ENCODE peak calls at places on chromosomes 13 and 19, in eight cellular contexts. One of them, this sample, is unnamed.

GRCh38 chr13:79435549-79435948 is 29.5 kb upstream of the RBM26 start:
- DNase-seq in cardiac muscle cell: no peak
- DNase-seq in BE2C: no peak
- DNase-seq in progenitor cell of endocrine pancreas: no peak
- DNase-seq in tibial artery: no peak
- DNase-seq in Calu3: no peak
- DNase-seq in type B pancreatic cell: no peak
- DNase-seq in endothelial cell: no peak
- DNase-seq in this sample: no peak

GRCh38 chr19:48342841-48343540 is 17.6 kb downstream of the EMP3 start:
- DNase-seq in cardiac muscle cell: no peak
- DNase-seq in BE2C: no peak
- DNase-seq in progenitor cell of endocrine pancreas: no peak
- DNase-seq in tibial artery: no peak
- DNase-seq in Calu3: no peak
- DNase-seq in type B pancreatic cell: no peak
- DNase-seq in endothelial cell: no peak
- DNase-seq in this sample: no peak

GRCh38 chr13:100630564-100630963 is 42.0 kb upstream of the GGACT start:
- DNase-seq in cardiac muscle cell: no peak
- DNase-seq in BE2C: no peak
- DNase-seq in progenitor cell of endocrine pancreas: no peak
- DNase-seq in tibial artery: no peak
- DNase-seq in Calu3: no peak
- DNase-seq in type B pancreatic cell: no peak
- DNase-seq in endothelial cell: no peak
- DNase-seq in this sample: no peak

GRCh38 chr19:32830231-32831014 is 39.1 kb downstream of the SLC7A9 start:
- DNase-seq in cardiac muscle cell: no peak
- DNase-seq in BE2C: no peak
- DNase-seq in progenitor cell of endocrine pancreas: no peak
- DNase-seq in tibial artery: no peak
- DNase-seq in Calu3: no peak
- DNase-seq in type B pancreatic cell: no peak
- DNase-seq in endothelial cell: no peak
- DNase-seq in this sample: no peak

GRCh38 chr13:113806526-113806925 is 47.5 kb downstream of the TMEM255B start:
- DNase-seq in cardiac muscle cell: no peak
- DNase-seq in BE2C: no peak
- DNase-seq in progenitor cell of endocrine pancreas: no peak
- DNase-seq in tibial artery: no peak
- DNase-seq in Calu3: no peak
- DNase-seq in type B pancreatic cell: no peak
- DNase-seq in endothelial cell: no peak
- DNase-seq in this sample: no peak

GRCh38 chr13:72186730-72187422 is 319.9 kb upstream of the DACH1 start:
- DNase-seq in cardiac muscle cell: no peak
- DNase-seq in BE2C: no peak
- DNase-seq in progenitor cell of endocrine pancreas: no peak
- DNase-seq in tibial artery: no peak
- DNase-seq in Calu3: no peak
- DNase-seq in type B pancreatic cell: no peak
- DNase-seq in endothelial cell: no peak
- DNase-seq in this sample: no peak

GRCh38 chr13:104831823-104832222 is 1703.6 kb downstream of the EFNB2 start:
- DNase-seq in cardiac muscle cell: no peak
- DNase-seq in BE2C: no peak
- DNase-seq in progenitor cell of endocrine pancreas: no peak
- DNase-seq in tibial artery: no peak
- DNase-seq in Calu3: no peak
- DNase-seq in type B pancreatic cell: no peak
- DNase-seq in endothelial cell: no peak
- DNase-seq in this sample: no peak

GRCh38 chr19:6069268-6069771 is 41.0 kb downstream of the RFX2 start:
- DNase-seq in cardiac muscle cell: no peak
- DNase-seq in BE2C: no peak
- DNase-seq in progenitor cell of endocrine pancreas: no peak
- DNase-seq in tibial artery: no peak
- DNase-seq in Calu3: no peak
- DNase-seq in type B pancreatic cell: no peak
- DNase-seq in endothelial cell: no peak
- DNase-seq in this sample: peak

GRCh38 chr13:108915634-108916497 is 286.5 kb downstream of the MYO16 start:
- DNase-seq in cardiac muscle cell: peak
- DNase-seq in BE2C: peak
- DNase-seq in progenitor cell of endocrine pancreas: peak
- DNase-seq in tibial artery: peak
- DNase-seq in Calu3: peak
- DNase-seq in type B pancreatic cell: no peak
- DNase-seq in endothelial cell: no peak
- DNase-seq in this sample: peak

GRCh38 chr13:77846173-77846572 is 72.5 kb downstream of the EDNRB start:
- DNase-seq in cardiac muscle cell: no peak
- DNase-seq in BE2C: no peak
- DNase-seq in progenitor cell of endocrine pancreas: no peak
- DNase-seq in tibial artery: no peak
- DNase-seq in Calu3: no peak
- DNase-seq in type B pancreatic cell: no peak
- DNase-seq in endothelial cell: no peak
- DNase-seq in this sample: no peak

GRCh38 chr19:37506387-37507166 is at the start of gene ZNF793:
- DNase-seq in cardiac muscle cell: peak
- DNase-seq in BE2C: peak
- DNase-seq in progenitor cell of endocrine pancreas: peak
- DNase-seq in tibial artery: peak
- DNase-seq in Calu3: no peak
- DNase-seq in type B pancreatic cell: peak
- DNase-seq in endothelial cell: peak
- DNase-seq in this sample: peak

GRCh38 chr13:66312312-66313087 is 917.6 kb downstream of the PCDH9 start:
- DNase-seq in cardiac muscle cell: no peak
- DNase-seq in BE2C: no peak
- DNase-seq in progenitor cell of endocrine pancreas: no peak
- DNase-seq in tibial artery: no peak
- DNase-seq in Calu3: no peak
- DNase-seq in type B pancreatic cell: no peak
- DNase-seq in endothelial cell: no peak
- DNase-seq in this sample: no peak

GRCh38 chr19:13633109-13633508 is 126.8 kb upstream of the CACNA1A start:
- DNase-seq in cardiac muscle cell: peak
- DNase-seq in BE2C: no peak
- DNase-seq in progenitor cell of endocrine pancreas: peak
- DNase-seq in tibial artery: no peak
- DNase-seq in Calu3: peak
- DNase-seq in type B pancreatic cell: no peak
- DNase-seq in endothelial cell: no peak
- DNase-seq in this sample: no peak

GRCh38 chr13:30863231-30863630 is 42.8 kb upstream of the MEDAG start:
- DNase-seq in cardiac muscle cell: no peak
- DNase-seq in BE2C: no peak
- DNase-seq in progenitor cell of endocrine pancreas: no peak
- DNase-seq in tibial artery: no peak
- DNase-seq in Calu3: no peak
- DNase-seq in type B pancreatic cell: no peak
- DNase-seq in endothelial cell: no peak
- DNase-seq in this sample: no peak

GRCh38 chr13:30861163-30861562 is 44.9 kb upstream of the MEDAG start:
- DNase-seq in cardiac muscle cell: no peak
- DNase-seq in BE2C: no peak
- DNase-seq in progenitor cell of endocrine pancreas: no peak
- DNase-seq in tibial artery: no peak
- DNase-seq in Calu3: no peak
- DNase-seq in type B pancreatic cell: no peak
- DNase-seq in endothelial cell: no peak
- DNase-seq in this sample: no peak

GRCh38 chr13:30863796-30864195 is 42.3 kb upstream of the MEDAG start:
- DNase-seq in cardiac muscle cell: no peak
- DNase-seq in BE2C: no peak
- DNase-seq in progenitor cell of endocrine pancreas: no peak
- DNase-seq in tibial artery: no peak
- DNase-seq in Calu3: no peak
- DNase-seq in type B pancreatic cell: no peak
- DNase-seq in endothelial cell: no peak
- DNase-seq in this sample: no peak

GRCh38 chr13:30861836-30862467 is 44.1 kb upstream of the MEDAG start:
- DNase-seq in cardiac muscle cell: no peak
- DNase-seq in BE2C: no peak
- DNase-seq in progenitor cell of endocrine pancreas: no peak
- DNase-seq in tibial artery: no peak
- DNase-seq in Calu3: no peak
- DNase-seq in type B pancreatic cell: no peak
- DNase-seq in endothelial cell: no peak
- DNase-seq in this sample: no peak

GRCh38 chr13:30862707-30863106 is 43.4 kb upstream of the MEDAG start:
- DNase-seq in cardiac muscle cell: no peak
- DNase-seq in BE2C: peak
- DNase-seq in progenitor cell of endocrine pancreas: no peak
- DNase-seq in tibial artery: peak
- DNase-seq in Calu3: no peak
- DNase-seq in type B pancreatic cell: no peak
- DNase-seq in endothelial cell: no peak
- DNase-seq in this sample: no peak
- TF ChIP-seq CTCF in cardiac muscle cell: no peak
- TF ChIP-seq CTCF in BE2C: peak
- TF ChIP-seq CTCF in progenitor cell of endocrine pancreas: peak
- TF ChIP-seq CTCF in tibial artery: no peak
- TF ChIP-seq CTCF in Calu3: no peak
- TF ChIP-seq CTCF in type B pancreatic cell: no peak
- TF ChIP-seq CTCF in endothelial cell: no peak
- TF ChIP-seq CTCF in this sample: no peak

DNA sequence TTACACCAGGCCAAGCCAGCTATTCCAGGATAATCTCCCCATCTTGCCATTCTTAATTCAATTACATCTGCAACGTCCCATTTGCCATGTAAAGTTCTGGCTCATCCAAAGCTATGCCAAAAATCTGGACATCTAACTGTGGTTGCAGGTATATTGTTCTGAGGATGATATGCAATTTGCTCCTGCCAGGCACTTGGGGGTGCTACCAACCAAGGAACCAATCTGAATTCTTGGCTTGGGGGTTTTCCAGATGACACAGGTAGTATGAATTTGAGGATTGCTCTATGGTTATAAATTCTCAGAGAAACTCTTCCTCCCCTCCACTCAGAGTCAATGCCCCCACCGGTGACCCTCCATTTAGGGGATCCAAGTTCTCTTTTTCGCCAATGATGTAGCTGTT is 33.0 kb downstream of the CRYL1 start:
- DNase-seq in cardiac muscle cell: peak
- DNase-seq in BE2C: peak
- DNase-seq in progenitor cell of endocrine pancreas: no peak
- DNase-seq in tibial artery: no peak
- DNase-seq in Calu3: peak
- DNase-seq in type B pancreatic cell: no peak
- DNase-seq in endothelial cell: peak
- DNase-seq in this sample: peak
- TF ChIP-seq CTCF in cardiac muscle cell: peak
- TF ChIP-seq CTCF in BE2C: peak
- TF ChIP-seq CTCF in progenitor cell of endocrine pancreas: peak
- TF ChIP-seq CTCF in tibial artery: peak
- TF ChIP-seq CTCF in Calu3: peak
- TF ChIP-seq CTCF in type B pancreatic cell: peak
- TF ChIP-seq CTCF in endothelial cell: peak
- TF ChIP-seq CTCF in this sample: peak

GRCh38 chr13:81874253-81874652 is 1533.3 kb upstream of the SPRY2 start:
- DNase-seq in cardiac muscle cell: no peak
- DNase-seq in BE2C: no peak
- DNase-seq in progenitor cell of endocrine pancreas: no peak
- DNase-seq in tibial artery: no peak
- DNase-seq in Calu3: no peak
- DNase-seq in type B pancreatic cell: no peak
- DNase-seq in endothelial cell: no peak
- DNase-seq in this sample: no peak

GRCh38 chr13:81874681-81875661 is 1534.0 kb upstream of the SPRY2 start:
- DNase-seq in cardiac muscle cell: no peak
- DNase-seq in BE2C: no peak
- DNase-seq in progenitor cell of endocrine pancreas: no peak
- DNase-seq in tibial artery: no peak
- DNase-seq in Calu3: no peak
- DNase-seq in type B pancreatic cell: no peak
- DNase-seq in endothelial cell: no peak
- DNase-seq in this sample: no peak

GRCh38 chr13:81872581-81872980 is 1531.7 kb upstream of the SPRY2 start:
- DNase-seq in cardiac muscle cell: peak
- DNase-seq in BE2C: peak
- DNase-seq in progenitor cell of endocrine pancreas: no peak
- DNase-seq in tibial artery: no peak
- DNase-seq in Calu3: peak
- DNase-seq in type B pancreatic cell: no peak
- DNase-seq in endothelial cell: peak
- DNase-seq in this sample: no peak
- TF ChIP-seq CTCF in cardiac muscle cell: no peak
- TF ChIP-seq CTCF in BE2C: peak
- TF ChIP-seq CTCF in progenitor cell of endocrine pancreas: peak
- TF ChIP-seq CTCF in tibial artery: no peak
- TF ChIP-seq CTCF in Calu3: no peak
- TF ChIP-seq CTCF in type B pancreatic cell: peak
- TF ChIP-seq CTCF in endothelial cell: peak
- TF ChIP-seq CTCF in this sample: no peak

GRCh38 chr19:57099199-57099661 is 20.6 kb upstream of the USP29 start:
- DNase-seq in cardiac muscle cell: peak
- DNase-seq in BE2C: peak
- DNase-seq in progenitor cell of endocrine pancreas: no peak
- DNase-seq in tibial artery: peak
- DNase-seq in Calu3: peak
- DNase-seq in type B pancreatic cell: no peak
- DNase-seq in endothelial cell: peak
- DNase-seq in this sample: peak

GRCh38 chr19:57106646-57107235 is 13.0 kb upstream of the USP29 start:
- DNase-seq in cardiac muscle cell: no peak
- DNase-seq in BE2C: no peak
- DNase-seq in progenitor cell of endocrine pancreas: no peak
- DNase-seq in tibial artery: no peak
- DNase-seq in Calu3: no peak
- DNase-seq in type B pancreatic cell: peak
- DNase-seq in endothelial cell: no peak
- DNase-seq in this sample: no peak

GRCh38 chr19:57105976-57106610 is 13.7 kb upstream of the USP29 start:
- DNase-seq in cardiac muscle cell: no peak
- DNase-seq in BE2C: no peak
- DNase-seq in progenitor cell of endocrine pancreas: no peak
- DNase-seq in tibial artery: no peak
- DNase-seq in Calu3: no peak
- DNase-seq in type B pancreatic cell: peak
- DNase-seq in endothelial cell: no peak
- DNase-seq in this sample: no peak

DNA sequence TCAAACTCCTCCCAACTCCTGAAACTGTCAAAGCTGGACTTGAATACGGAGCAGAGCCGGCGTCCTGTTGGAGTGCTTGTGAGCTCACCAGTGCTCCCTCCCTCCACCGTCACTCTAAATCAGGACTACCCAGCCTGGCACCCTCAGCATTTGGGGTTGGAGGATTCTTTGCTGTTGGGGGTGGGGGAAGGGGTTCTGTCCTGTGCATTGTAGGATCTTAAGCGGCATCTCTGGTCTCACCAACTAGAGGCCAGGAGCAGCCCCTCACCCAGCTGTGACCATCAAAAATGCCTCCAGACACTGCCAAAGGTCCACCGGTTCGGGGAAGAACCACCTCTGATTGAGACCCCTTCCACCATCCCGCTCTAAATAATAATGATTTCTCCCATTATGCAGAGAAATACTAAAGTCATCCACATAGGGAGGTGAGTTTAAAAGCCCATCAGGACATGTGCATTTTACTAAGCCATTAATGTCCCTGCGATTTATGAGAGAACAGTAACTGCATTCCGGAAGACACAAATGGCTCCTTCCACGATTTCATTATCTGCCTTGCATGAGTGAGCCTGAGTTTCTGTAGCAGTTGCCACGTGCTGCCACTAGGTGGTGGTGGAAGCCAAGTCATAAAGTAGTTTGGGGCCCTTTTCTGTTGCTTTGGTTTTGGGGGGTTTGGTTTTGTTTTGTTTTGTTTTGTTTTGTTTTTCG is 16.1 kb upstream of the USP29 start:
- DNase-seq in cardiac muscle cell: peak
- DNase-seq in BE2C: peak
- DNase-seq in progenitor cell of endocrine pancreas: no peak
- DNase-seq in tibial artery: peak
- DNase-seq in Calu3: no peak
- DNase-seq in type B pancreatic cell: no peak
- DNase-seq in endothelial cell: peak
- DNase-seq in this sample: peak
- TF ChIP-seq CTCF in cardiac muscle cell: peak
- TF ChIP-seq CTCF in BE2C: peak
- TF ChIP-seq CTCF in progenitor cell of endocrine pancreas: peak
- TF ChIP-seq CTCF in tibial artery: peak
- TF ChIP-seq CTCF in Calu3: no peak
- TF ChIP-seq CTCF in type B pancreatic cell: peak
- TF ChIP-seq CTCF in endothelial cell: peak
- TF ChIP-seq CTCF in this sample: peak